ENCODE peak calls at places on chromosomes 6 and 20, in ten cellular contexts. O is lower leg skin, X is kidney, M is GM10248, G is brain microvascular endothelial cell, H is fibroblast of lung, D is GM13976, K is WERI-Rb-1, L is tibial artery, W is stomach. Z is an unnamed sample.

GRCh38 chr6:156160788-156161150 is 616.4 kb upstream of the ARID1B start:
- DNase-seq in X (no peak), G (no peak), L (no peak), H (no peak), M (no peak), K (no peak), D (no peak), W (no peak), O (no peak), Z (no peak)

GRCh38 chr6:136846046-136846445 is 23.7 kb downstream of the PEX7 start:
- DNase-seq in M (peak), W (peak), D (peak), H (peak), G (peak), K (peak), X (no peak), L (peak), O (no peak), Z (peak)

GRCh38 chr20:48107560-48107959 is 322.3 kb upstream of the SULF2 start:
- DNase-seq in D (no peak), O (no peak), G (no peak), M (no peak), W (no peak), H (peak), X (peak), L (no peak), K (no peak), Z (no peak)

GRCh38 chr6:26476893-26477292 is 19.1 kb downstream of the BTN2A1 start:
- DNase-seq in G (no peak), H (no peak), L (no peak), X (no peak), O (no peak), W (no peak), M (no peak), D (no peak), K (no peak), Z (no peak)

GRCh38 chr20:38873050-38873581 is 53.1 kb upstream of the FAM83D start:
- DNase-seq in K (no peak), W (no peak), D (peak), L (no peak), M (peak), X (no peak), O (no peak), G (no peak), H (no peak), Z (peak)

GRCh38 chr6:107652526-107653182 is 162.7 kb downstream of the SOBP start:
- DNase-seq in K (no peak), M (no peak), O (no peak), D (no peak), X (no peak), H (peak), G (no peak), L (no peak), W (no peak), Z (no peak)

GRCh38 chr20:62326959-62327725 is 24.3 kb downstream of the ADRM1 start:
- DNase-seq in L (no peak), X (no peak), D (no peak), K (no peak), M (no peak), H (no peak), G (no peak), W (no peak), O (no peak), Z (no peak)

GRCh38 chr20:53038328-53038727 is 66.2 kb downstream of the TSHZ2 start:
- DNase-seq in D (no peak), M (no peak), K (no peak), L (no peak), O (no peak), G (no peak), H (no peak), W (no peak), X (no peak), Z (no peak)

GRCh38 chr6:47130086-47130485 is 88.0 kb upstream of the ADGRF1 start:
- DNase-seq in K (no peak), X (no peak), L (no peak), D (no peak), O (no peak), M (no peak), H (peak), W (no peak), G (no peak), Z (no peak)

GRCh38 chr6:21931641-21932335 is 338.2 kb downstream of the SOX4 start:
- DNase-seq in O (no peak), M (no peak), D (no peak), H (peak), K (no peak), G (peak), W (no peak), L (no peak), X (no peak), Z (no peak)
- TF ChIP-seq CTCF in O (no peak), M (no peak), D (no peak), H (no peak), K (no peak), G (no peak), W (no peak), L (no peak), X (no peak), Z (no peak)

GRCh38 chr20:57435498-57436222 is 44.5 kb downstream of the RBM38 start:
- DNase-seq in X (peak), D (no peak), K (peak), W (peak), L (peak), H (no peak), M (no peak), G (peak), O (peak), Z (peak)
- TF ChIP-seq CTCF in X (no peak), D (no peak), K (peak), W (no peak), L (no peak), H (no peak), M (peak), G (no peak), O (no peak), Z (no peak)

DNA sequence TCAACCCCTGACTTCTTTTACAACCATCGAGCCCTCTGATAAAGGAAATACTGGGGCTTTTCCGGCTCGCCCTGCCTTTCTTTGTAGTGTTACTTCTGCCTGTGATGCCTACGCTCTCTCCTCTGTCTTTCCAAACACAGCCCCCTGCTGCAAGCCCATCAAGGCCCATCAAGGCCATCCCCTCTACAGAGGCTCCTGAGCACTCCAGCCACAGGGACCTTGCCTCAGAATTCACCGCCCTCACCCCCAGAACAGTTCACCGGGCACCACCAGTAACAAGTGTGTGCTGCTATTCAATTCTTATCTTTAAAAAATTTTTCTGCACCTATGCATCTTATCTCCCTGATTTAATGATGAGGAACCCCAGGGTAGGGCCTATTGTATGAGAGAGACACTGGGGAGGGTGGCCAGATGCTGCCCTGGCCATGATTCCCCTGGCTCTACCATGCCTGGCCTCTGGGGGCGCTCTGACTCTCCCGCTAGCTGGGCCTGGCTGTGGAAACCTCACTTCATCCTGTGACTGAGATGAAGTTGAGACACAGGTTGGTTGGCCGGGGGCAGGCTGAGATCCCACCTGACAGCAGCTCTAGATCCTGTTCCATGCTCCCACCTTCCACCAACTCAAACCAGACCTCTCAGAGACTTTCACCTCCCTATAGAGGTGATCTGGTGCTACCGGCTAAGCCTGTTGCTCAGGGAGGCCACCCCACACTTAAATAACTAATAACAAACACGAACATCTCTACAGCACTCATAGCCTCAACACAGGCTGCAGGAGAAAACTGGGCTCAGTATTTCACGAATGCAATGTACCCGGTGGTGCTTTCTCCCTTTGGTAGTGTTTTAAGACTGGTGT is 19.2 kb upstream of the GLP1R start:
- DNase-seq in L (no peak), O (no peak), M (peak), W (no peak), H (no peak), K (peak), D (peak), G (peak), X (no peak), Z (peak)
- TF ChIP-seq CTCF in L (no peak), O (no peak), M (peak), W (no peak), H (peak), K (peak), D (peak), G (peak), X (peak), Z (peak)

DNA sequence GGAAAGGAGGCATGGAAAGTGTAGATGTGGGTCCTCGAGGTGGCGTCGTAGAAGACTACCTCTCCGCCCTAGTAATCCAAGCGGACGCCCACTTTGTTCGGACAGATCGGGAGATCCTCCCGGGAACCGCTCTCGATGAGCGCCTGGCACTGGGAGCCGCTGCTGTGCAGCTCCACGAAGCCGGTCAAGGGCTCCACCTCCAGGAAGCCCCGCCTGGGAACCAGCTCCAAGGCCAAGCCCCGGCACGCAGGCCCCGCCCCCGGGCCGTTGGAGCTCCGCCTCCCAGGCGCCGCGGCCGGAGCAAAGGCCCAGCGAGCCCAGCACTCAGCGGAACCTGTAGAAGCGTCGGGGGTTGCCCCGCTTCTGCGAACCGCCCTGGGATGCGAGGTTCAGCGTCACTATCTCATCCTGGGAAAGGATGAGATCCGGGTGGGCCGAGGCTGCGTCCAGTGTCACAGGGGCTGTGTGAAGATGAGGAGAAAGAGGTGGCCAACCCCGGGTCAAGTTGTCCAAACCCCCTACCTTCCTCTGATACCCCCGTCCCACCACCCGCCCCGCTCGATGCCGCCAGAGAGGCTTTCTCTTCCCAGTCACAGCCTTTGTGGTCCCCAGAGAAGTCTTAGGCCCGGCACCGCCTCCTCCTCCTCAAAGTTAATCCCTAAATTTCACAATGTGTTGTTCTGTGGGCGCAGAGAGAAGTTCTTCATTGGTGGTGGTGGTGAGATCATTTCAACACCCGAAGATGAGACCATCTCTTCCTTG is 10.8 kb downstream of the TRIM31 start:
- DNase-seq in K (peak), O (peak), W (peak), H (peak), M (peak), D (peak), X (peak), G (peak), L (peak), Z (peak)
- TF ChIP-seq CTCF in K (peak), O (no peak), W (no peak), H (no peak), M (peak), D (no peak), X (no peak), G (no peak), L (no peak), Z (no peak)

DNA sequence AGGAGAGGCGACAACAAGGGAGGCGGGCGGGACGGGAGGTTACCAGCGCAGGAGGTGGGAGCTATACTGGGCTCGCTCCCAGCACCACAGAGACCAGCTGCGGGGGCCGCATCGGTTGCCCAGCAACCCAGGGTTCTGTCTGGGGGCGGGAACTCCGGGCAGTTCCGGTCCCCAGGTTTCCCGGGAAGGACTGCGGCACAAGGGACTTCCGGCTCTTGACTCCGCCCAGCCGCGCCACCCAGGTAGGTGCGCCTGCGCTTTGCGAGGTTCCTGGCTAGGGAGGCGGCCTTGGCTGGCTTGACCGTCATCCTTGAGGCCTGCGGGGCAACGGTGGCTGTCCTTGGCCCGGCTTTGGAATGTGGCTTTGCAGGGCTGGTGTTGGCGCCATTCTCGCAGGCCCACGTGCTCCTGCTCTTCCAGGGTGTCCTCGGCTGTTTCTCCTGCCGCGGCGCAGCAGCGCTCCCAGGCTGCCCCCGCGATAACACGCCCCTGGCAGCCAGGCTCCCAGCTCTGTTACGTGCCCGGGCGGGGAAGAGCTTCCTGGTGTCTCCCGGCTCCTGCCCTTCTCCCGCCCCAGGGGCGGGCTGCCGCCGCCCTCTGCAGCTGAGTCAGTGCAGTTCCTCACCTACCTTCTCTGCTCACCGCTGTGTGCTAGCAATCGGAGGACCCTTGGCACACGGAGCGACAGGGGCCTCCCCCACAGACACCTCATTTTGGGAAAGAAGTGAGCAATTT is at the start of gene RSPH3:
- DNase-seq in L (peak), D (peak), O (peak), M (peak), K (peak), X (peak), W (peak), H (peak), G (peak), Z (peak)
- TF ChIP-seq CTCF in L (no peak), D (no peak), O (no peak), M (peak), K (peak), X (peak), W (no peak), H (no peak), G (peak), Z (no peak)

GRCh38 chr6:142698751-142699150 is 246.2 kb downstream of the HIVEP2 start:
- DNase-seq in M (no peak), G (no peak), L (no peak), O (no peak), K (peak), X (no peak), D (no peak), W (no peak), H (no peak), Z (no peak)
- TF ChIP-seq CTCF in M (no peak), G (peak), L (no peak), O (no peak), K (peak), X (no peak), D (no peak), W (no peak), H (no peak), Z (no peak)

GRCh38 chr20:49482621-49483017 is at the start of gene KCNB1:
- DNase-seq in L (peak), M (peak), W (peak), G (peak), D (peak), K (peak), O (peak), H (peak), X (peak), Z (peak)
- TF ChIP-seq CTCF in L (peak), M (no peak), W (no peak), G (no peak), D (no peak), K (peak), O (no peak), H (no peak), X (no peak), Z (no peak)